ENCODE peak calls at places on chromosomes 7 and 10, in nine cellular contexts. T is LoVo; Q is effector memory CD8-positive, alpha-beta T cell; N is right cardiac atrium; E is anterior cingulate cortex; X is amygdala; M is stimulated activated CD4-positive, alpha-beta T cell treated with anti-CD3 and anti-CD28 coated beads, Interleukin-15, amount 100 ng/mL, for 24 hours; C is astrocyte of the spinal cord; W is ecto neural progenitor cell. K is an unnamed sample.

GRCh38 chr10:32367793-32368453 is 21.0 kb upstream of the EPC1 start:
- DNase-seq in T (peak; percentile 69), Q (peak; percentile 73), N (peak; percentile 71), E (peak; percentile 15), X (no peak), M (peak; percentile 81), C (peak; percentile 70), W (peak; percentile 55), K (peak; percentile 83)

GRCh38 chr10:28962768-28963167 is 285.4 kb downstream of the BAMBI start:
- DNase-seq in T (no peak), Q (no peak), N (no peak), E (no peak), X (no peak), M (no peak), C (no peak), W (no peak), K (no peak)

GRCh38 chr7:80014507-80014906 is 120.1 kb upstream of the GNAI1 start:
- DNase-seq in T (peak; percentile 54), Q (no peak), N (no peak), E (no peak), X (no peak), M (no peak), C (peak; percentile 84), W (no peak), K (peak; percentile 7)

GRCh38 chr7:108311446-108312168 is 144.6 kb downstream of the NRCAM start:
- DNase-seq in T (no peak), Q (no peak), N (no peak), E (no peak), X (no peak), M (no peak), C (peak; percentile 57), W (no peak), K (peak; percentile 89)

GRCh38 chr10:47371629-47372485 is 12.2 kb downstream of the ZNF488 start:
- DNase-seq in T (no peak), Q (no peak), N (no peak), E (no peak), X (no peak), M (no peak), C (peak; percentile 19), W (peak; percentile 36), K (no peak)

GRCh38 chr10:34191399-34191798 is 623.7 kb downstream of the PARD3 start:
- DNase-seq in T (no peak), Q (no peak), N (no peak), E (no peak), X (no peak), M (no peak), C (no peak), W (no peak), K (no peak)

GRCh38 chr7:91953618-91954017 is 13.0 kb downstream of the AKAP9 start:
- DNase-seq in T (no peak), Q (no peak), N (no peak), E (no peak), X (no peak), M (no peak), C (peak; percentile 42), W (no peak), K (peak; percentile 22)

GRCh38 chr10:119706521-119707278 is 19.1 kb upstream of the INPP5F start:
- DNase-seq in T (no peak), Q (no peak), N (no peak), E (no peak), X (no peak), M (no peak), C (no peak), W (no peak), K (no peak)

GRCh38 chr10:58335306-58336005 is 650 bp downstream of the UBE2D1 start:
- DNase-seq in T (peak; percentile 64), Q (no peak), N (peak; percentile 64), E (peak; percentile 46), X (no peak), M (peak; percentile 22), C (peak; percentile 29), W (peak; percentile 56), K (peak; percentile 63)

GRCh38 chr7:100711369-100711768 is 5.4 kb downstream of the POP7 start:
- DNase-seq in T (no peak), Q (no peak), N (no peak), E (no peak), X (no peak), M (no peak), C (no peak), W (no peak), K (no peak)

GRCh38 chr7:77651544-77652162 is 44.6 kb upstream of the RSBN1L start:
- DNase-seq in T (peak; percentile 44), Q (peak; percentile 41), N (no peak), E (no peak), X (no peak), M (peak; percentile 28), C (peak; percentile 43), W (no peak), K (peak; percentile 54)

GRCh38 chr7:91291302-91291701 is 27.1 kb downstream of the FZD1 start:
- DNase-seq in T (no peak), Q (no peak), N (no peak), E (no peak), X (no peak), M (no peak), C (no peak), W (no peak), K (no peak)

GRCh38 chr10:55630491-55631056 is 730.5 kb downstream of the ZWINT start:
- DNase-seq in T (no peak), Q (no peak), N (peak; percentile 50), E (no peak), X (no peak), M (no peak), C (peak; percentile 37), W (peak; percentile 62), K (peak; percentile 22)

GRCh38 chr10:15325243-15326002 is 45.7 kb downstream of the FAM171A1 start:
- DNase-seq in T (peak; percentile 22), Q (no peak), N (no peak), E (no peak), X (no peak), M (peak; percentile 5), C (peak; percentile 75), W (no peak), K (peak; percentile 84)

GRCh38 chr10:117544729-117545140 is 2.2 kb downstream of the EMX2 start:
- DNase-seq in T (no peak), Q (no peak), N (no peak), E (no peak), X (no peak), M (no peak), C (no peak), W (no peak), K (no peak)

GRCh38 chr10:29304259-29305030 is 15.6 kb downstream of the LYZL1 start:
- DNase-seq in T (peak; percentile 61), Q (peak; percentile 15), N (no peak), E (peak; percentile 64), X (peak; percentile 14), M (peak; percentile 36), C (peak; percentile 73), W (no peak), K (peak; percentile 79)

GRCh38 chr7:55348502-55348901 is 16.6 kb upstream of the LANCL2 start:
- DNase-seq in T (peak; percentile 58), Q (no peak), N (no peak), E (no peak), X (no peak), M (no peak), C (peak; percentile 40), W (no peak), K (peak; percentile 39)

GRCh38 chr10:5743736-5744135 is 59.1 kb downstream of the TASOR2 start:
- DNase-seq in T (no peak), Q (no peak), N (no peak), E (no peak), X (no peak), M (no peak), C (no peak), W (no peak), K (no peak)

GRCh38 chr10:7311256-7312178 is 99.3 kb downstream of the SFMBT2 start:
- DNase-seq in T (peak; percentile 48), Q (no peak), N (no peak), E (no peak), X (no peak), M (no peak), C (no peak), W (no peak), K (no peak)

GRCh38 chr7:101950450-101951119 is 133.2 kb downstream of the CUX1 start:
- DNase-seq in T (no peak), Q (no peak), N (no peak), E (no peak), X (no peak), M (no peak), C (peak; percentile 71), W (no peak), K (peak; percentile 62)

GRCh38 chr7:27394871-27395270 is 152.3 kb downstream of the EVX1 start:
- DNase-seq in T (no peak), Q (no peak), N (no peak), E (no peak), X (no peak), M (no peak), C (no peak), W (no peak), K (no peak)

GRCh38 chr10:31698169-31698890 is 230.3 kb downstream of the ARHGAP12 start:
- DNase-seq in T (no peak), Q (no peak), N (peak; percentile 81), E (no peak), X (no peak), M (no peak), C (peak; percentile 79), W (no peak), K (no peak)

GRCh38 chr10:132252412-132252811 is 55.3 kb downstream of the STK32C start:
- DNase-seq in T (no peak), Q (no peak), N (no peak), E (no peak), X (no peak), M (no peak), C (no peak), W (no peak), K (no peak)

GRCh38 chr7:24778543-24779282 is 21.4 kb upstream of the GSDME start:
- DNase-seq in T (no peak), Q (no peak), N (peak; percentile 62), E (no peak), X (no peak), M (no peak), C (peak; percentile 71), W (no peak), K (no peak)

GRCh38 chr10:113415246-113415645 is 137.6 kb upstream of the HABP2 start:
- DNase-seq in T (no peak), Q (no peak), N (no peak), E (no peak), X (no peak), M (no peak), C (no peak), W (no peak), K (no peak)

GRCh38 chr7:1458676-1459511 is at the start of gene MICALL2:
- DNase-seq in T (peak; percentile 93), Q (no peak), N (peak; percentile 93), E (no peak), X (no peak), M (peak; percentile 48), C (peak; percentile 88), W (peak; percentile 66), K (peak; percentile 88)

GRCh38 chr7:25731035-25731880 is 420.7 kb upstream of the NFE2L3 start:
- DNase-seq in T (no peak), Q (no peak), N (no peak), E (no peak), X (no peak), M (no peak), C (no peak), W (no peak), K (no peak)